ENCODE peak calls at places on chromosomes 13 and 19, in nine cellular contexts. One of them, this sample, is unnamed.

GRCh38 chr13:100581504-100581903 is 7.1 kb downstream of the GGACT start:
- ATAC-seq in PC-3: no peak
- ATAC-seq in activated naive CD4-positive, alpha-beta T cell treated with anti-CD3 and anti-CD28 coated beads, Interleukin-2, amount 50 U/mL, for 72 hours: peak
- ATAC-seq in omental fat pad: no peak
- ATAC-seq in body of pancreas: no peak
- ATAC-seq in left cardiac atrium: no peak
- ATAC-seq in sciatic nerve: no peak
- ATAC-seq in activated CD8-positive, alpha-beta memory T cell treated with anti-CD3 and anti-CD28 coated beads, Interleukin-2, amount 10 ng/mL, durations not matched to agents 7 days and 5 days: peak
- ATAC-seq in pancreas: no peak
- ATAC-seq in this sample: no peak

GRCh38 chr13:75789451-75790197 is 153.5 kb downstream of the LMO7 start:
- ATAC-seq in left cardiac atrium: peak
- ATAC-seq in pancreas: no peak
- ATAC-seq in activated naive CD4-positive, alpha-beta T cell treated with anti-CD3 and anti-CD28 coated beads, Interleukin-2, amount 50 U/mL, for 72 hours: no peak
- ATAC-seq in PC-3: no peak
- ATAC-seq in omental fat pad: peak
- ATAC-seq in activated CD8-positive, alpha-beta memory T cell treated with anti-CD3 and anti-CD28 coated beads, Interleukin-2, amount 10 ng/mL, durations not matched to agents 7 days and 5 days: no peak
- ATAC-seq in sciatic nerve: peak
- ATAC-seq in body of pancreas: no peak
- ATAC-seq in this sample: no peak

GRCh38 chr19:41537789-41538188 is 38.2 kb upstream of the CEACAM21 start:
- ATAC-seq in body of pancreas: no peak
- ATAC-seq in sciatic nerve: no peak
- ATAC-seq in activated CD8-positive, alpha-beta memory T cell treated with anti-CD3 and anti-CD28 coated beads, Interleukin-2, amount 10 ng/mL, durations not matched to agents 7 days and 5 days: no peak
- ATAC-seq in pancreas: no peak
- ATAC-seq in activated naive CD4-positive, alpha-beta T cell treated with anti-CD3 and anti-CD28 coated beads, Interleukin-2, amount 50 U/mL, for 72 hours: no peak
- ATAC-seq in left cardiac atrium: no peak
- ATAC-seq in omental fat pad: no peak
- ATAC-seq in PC-3: no peak
- ATAC-seq in this sample: no peak

GRCh38 chr19:47012620-47013019 is 7.0 kb upstream of the NPAS1 start:
- ATAC-seq in activated naive CD4-positive, alpha-beta T cell treated with anti-CD3 and anti-CD28 coated beads, Interleukin-2, amount 50 U/mL, for 72 hours: no peak
- ATAC-seq in sciatic nerve: no peak
- ATAC-seq in left cardiac atrium: no peak
- ATAC-seq in activated CD8-positive, alpha-beta memory T cell treated with anti-CD3 and anti-CD28 coated beads, Interleukin-2, amount 10 ng/mL, durations not matched to agents 7 days and 5 days: no peak
- ATAC-seq in omental fat pad: no peak
- ATAC-seq in body of pancreas: no peak
- ATAC-seq in pancreas: peak
- ATAC-seq in PC-3: peak
- ATAC-seq in this sample: no peak

GRCh38 chr19:1134431-1134830 is 30.6 kb downstream of the GPX4 start:
- ATAC-seq in activated naive CD4-positive, alpha-beta T cell treated with anti-CD3 and anti-CD28 coated beads, Interleukin-2, amount 50 U/mL, for 72 hours: no peak
- ATAC-seq in pancreas: no peak
- ATAC-seq in sciatic nerve: no peak
- ATAC-seq in activated CD8-positive, alpha-beta memory T cell treated with anti-CD3 and anti-CD28 coated beads, Interleukin-2, amount 10 ng/mL, durations not matched to agents 7 days and 5 days: no peak
- ATAC-seq in left cardiac atrium: no peak
- ATAC-seq in omental fat pad: no peak
- ATAC-seq in body of pancreas: no peak
- ATAC-seq in PC-3: no peak
- ATAC-seq in this sample: peak

GRCh38 chr13:106336663-106337062 is 198.8 kb downstream of the EFNB2 start:
- ATAC-seq in body of pancreas: no peak
- ATAC-seq in activated naive CD4-positive, alpha-beta T cell treated with anti-CD3 and anti-CD28 coated beads, Interleukin-2, amount 50 U/mL, for 72 hours: no peak
- ATAC-seq in activated CD8-positive, alpha-beta memory T cell treated with anti-CD3 and anti-CD28 coated beads, Interleukin-2, amount 10 ng/mL, durations not matched to agents 7 days and 5 days: no peak
- ATAC-seq in sciatic nerve: no peak
- ATAC-seq in PC-3: no peak
- ATAC-seq in left cardiac atrium: no peak
- ATAC-seq in omental fat pad: no peak
- ATAC-seq in pancreas: no peak
- ATAC-seq in this sample: no peak

GRCh38 chr13:42392180-42392579 is 120.2 kb downstream of the AKAP11 start:
- ATAC-seq in left cardiac atrium: no peak
- ATAC-seq in PC-3: no peak
- ATAC-seq in sciatic nerve: no peak
- ATAC-seq in body of pancreas: no peak
- ATAC-seq in activated naive CD4-positive, alpha-beta T cell treated with anti-CD3 and anti-CD28 coated beads, Interleukin-2, amount 50 U/mL, for 72 hours: no peak
- ATAC-seq in activated CD8-positive, alpha-beta memory T cell treated with anti-CD3 and anti-CD28 coated beads, Interleukin-2, amount 10 ng/mL, durations not matched to agents 7 days and 5 days: no peak
- ATAC-seq in omental fat pad: no peak
- ATAC-seq in pancreas: no peak
- ATAC-seq in this sample: no peak

GRCh38 chr19:40225440-40226305 is 816 bp downstream of the CCNP start:
- ATAC-seq in activated naive CD4-positive, alpha-beta T cell treated with anti-CD3 and anti-CD28 coated beads, Interleukin-2, amount 50 U/mL, for 72 hours: no peak
- ATAC-seq in pancreas: no peak
- ATAC-seq in sciatic nerve: no peak
- ATAC-seq in PC-3: peak
- ATAC-seq in body of pancreas: no peak
- ATAC-seq in activated CD8-positive, alpha-beta memory T cell treated with anti-CD3 and anti-CD28 coated beads, Interleukin-2, amount 10 ng/mL, durations not matched to agents 7 days and 5 days: no peak
- ATAC-seq in left cardiac atrium: no peak
- ATAC-seq in omental fat pad: no peak
- ATAC-seq in this sample: no peak

This sample was measured in esophagus mucosa.